ENCODE peak calls at places on chromosome 15, in nine cellular contexts. One of them, this sample, is unnamed. For H3K9me3 and H3K4me1, the result is how much of the 10 kb centered on the place peaks cover.

GRCh38 chr15:48086582-48086981 is 34.2 kb upstream of the SLC24A5 start:
- DNase-seq in effector memory CD4-positive, alpha-beta T cell: no peak
- DNase-seq in left ventricle myocardium inferior: no peak
- DNase-seq in endodermal cell: no peak
- DNase-seq in cardiac muscle cell: peak
- DNase-seq in GM23248: peak
- DNase-seq in Peyer's patch: no peak
- DNase-seq in endothelial cell of umbilical vein: no peak
- DNase-seq in fibroblast of lung: peak
- DNase-seq in this sample: peak

GRCh38 chr15:35271371-35272043 is 186.4 kb upstream of the NANOGP8 start:
- DNase-seq in effector memory CD4-positive, alpha-beta T cell: no peak
- DNase-seq in left ventricle myocardium inferior: no peak
- DNase-seq in endodermal cell: no peak
- DNase-seq in cardiac muscle cell: no peak
- DNase-seq in GM23248: peak
- DNase-seq in Peyer's patch: no peak
- DNase-seq in endothelial cell of umbilical vein: no peak
- DNase-seq in fibroblast of lung: peak
- DNase-seq in this sample: peak

GRCh38 chr15:38868326-38869114 is 303.9 kb upstream of the RASGRP1 start:
- DNase-seq in effector memory CD4-positive, alpha-beta T cell: no peak
- DNase-seq in left ventricle myocardium inferior: no peak
- DNase-seq in endodermal cell: no peak
- DNase-seq in cardiac muscle cell: peak
- DNase-seq in GM23248: peak
- DNase-seq in Peyer's patch: peak
- DNase-seq in endothelial cell of umbilical vein: peak
- DNase-seq in fibroblast of lung: peak
- DNase-seq in this sample: peak

GRCh38 chr15:83656943-83657528 is 3.1 kb downstream of the ADAMTSL3 start:
- DNase-seq in effector memory CD4-positive, alpha-beta T cell: no peak
- DNase-seq in left ventricle myocardium inferior: no peak
- DNase-seq in endodermal cell: no peak
- DNase-seq in cardiac muscle cell: no peak
- DNase-seq in GM23248: no peak
- DNase-seq in Peyer's patch: no peak
- DNase-seq in endothelial cell of umbilical vein: no peak
- DNase-seq in fibroblast of lung: no peak
- DNase-seq in this sample: no peak

GRCh38 chr15:65980824-65981456 is 111.6 kb downstream of the RAB11A start:
- DNase-seq in effector memory CD4-positive, alpha-beta T cell: no peak
- DNase-seq in left ventricle myocardium inferior: peak
- DNase-seq in endodermal cell: peak
- DNase-seq in cardiac muscle cell: peak
- DNase-seq in GM23248: peak
- DNase-seq in Peyer's patch: peak
- DNase-seq in endothelial cell of umbilical vein: peak
- DNase-seq in fibroblast of lung: peak
- DNase-seq in this sample: peak

GRCh38 chr15:83320404-83320803 is 35.9 kb upstream of the BNC1 start:
- DNase-seq in effector memory CD4-positive, alpha-beta T cell: no peak
- DNase-seq in left ventricle myocardium inferior: no peak
- DNase-seq in endodermal cell: no peak
- DNase-seq in cardiac muscle cell: peak
- DNase-seq in GM23248: peak
- DNase-seq in Peyer's patch: no peak
- DNase-seq in endothelial cell of umbilical vein: no peak
- DNase-seq in fibroblast of lung: peak
- DNase-seq in this sample: no peak

GRCh38 chr15:70512772-70513362 is 250.5 kb downstream of the UACA start:
- DNase-seq in effector memory CD4-positive, alpha-beta T cell: peak
- DNase-seq in left ventricle myocardium inferior: peak
- DNase-seq in endodermal cell: peak
- DNase-seq in cardiac muscle cell: peak
- DNase-seq in GM23248: peak
- DNase-seq in Peyer's patch: peak
- DNase-seq in endothelial cell of umbilical vein: peak
- DNase-seq in fibroblast of lung: peak
- DNase-seq in this sample: peak

GRCh38 chr15:80804970-80805495 is 25.9 kb downstream of the CEMIP start:
- DNase-seq in effector memory CD4-positive, alpha-beta T cell: no peak
- DNase-seq in left ventricle myocardium inferior: no peak
- DNase-seq in endodermal cell: no peak
- DNase-seq in cardiac muscle cell: no peak
- DNase-seq in GM23248: no peak
- DNase-seq in Peyer's patch: no peak
- DNase-seq in endothelial cell of umbilical vein: no peak
- DNase-seq in fibroblast of lung: no peak
- DNase-seq in this sample: no peak

GRCh38 chr15:65038428-65038827 is 6.8 kb upstream of the SLC51B start:
- DNase-seq in effector memory CD4-positive, alpha-beta T cell: no peak
- DNase-seq in left ventricle myocardium inferior: no peak
- DNase-seq in endodermal cell: no peak
- DNase-seq in cardiac muscle cell: no peak
- DNase-seq in GM23248: no peak
- DNase-seq in Peyer's patch: no peak
- DNase-seq in endothelial cell of umbilical vein: no peak
- DNase-seq in fibroblast of lung: no peak
- DNase-seq in this sample: no peak

GRCh38 chr15:101642361-101642760 is 9.8 kb downstream of the TM2D3 start:
- DNase-seq in effector memory CD4-positive, alpha-beta T cell: no peak
- DNase-seq in left ventricle myocardium inferior: no peak
- DNase-seq in endodermal cell: no peak
- DNase-seq in cardiac muscle cell: peak
- DNase-seq in GM23248: peak
- DNase-seq in Peyer's patch: no peak
- DNase-seq in endothelial cell of umbilical vein: peak
- DNase-seq in fibroblast of lung: no peak
- DNase-seq in this sample: no peak

GRCh38 chr15:93467327-93467726 is 378.3 kb upstream of the RGMA start:
- DNase-seq in effector memory CD4-positive, alpha-beta T cell: no peak
- DNase-seq in left ventricle myocardium inferior: peak
- DNase-seq in endodermal cell: no peak
- DNase-seq in cardiac muscle cell: no peak
- DNase-seq in GM23248: peak
- DNase-seq in Peyer's patch: peak
- DNase-seq in endothelial cell of umbilical vein: no peak
- DNase-seq in fibroblast of lung: peak
- DNase-seq in this sample: no peak

GRCh38 chr15:52427804-52428203 is 100.9 kb downstream of the MYO5A start:
- DNase-seq in effector memory CD4-positive, alpha-beta T cell: no peak
- DNase-seq in left ventricle myocardium inferior: peak
- DNase-seq in endodermal cell: no peak
- DNase-seq in cardiac muscle cell: peak
- DNase-seq in GM23248: peak
- DNase-seq in Peyer's patch: no peak
- DNase-seq in endothelial cell of umbilical vein: no peak
- DNase-seq in fibroblast of lung: peak
- DNase-seq in this sample: peak

GRCh38 chr15:92029767-92030166 is 176.3 kb downstream of the SLCO3A1 start:
- DNase-seq in effector memory CD4-positive, alpha-beta T cell: no peak
- DNase-seq in left ventricle myocardium inferior: no peak
- DNase-seq in endodermal cell: peak
- DNase-seq in cardiac muscle cell: no peak
- DNase-seq in GM23248: no peak
- DNase-seq in Peyer's patch: peak
- DNase-seq in endothelial cell of umbilical vein: no peak
- DNase-seq in fibroblast of lung: no peak
- DNase-seq in this sample: no peak

GRCh38 chr15:94453227-94453626 is 221.9 kb downstream of the MCTP2 start:
- DNase-seq in effector memory CD4-positive, alpha-beta T cell: no peak
- DNase-seq in left ventricle myocardium inferior: no peak
- DNase-seq in endodermal cell: no peak
- DNase-seq in cardiac muscle cell: no peak
- DNase-seq in GM23248: no peak
- DNase-seq in Peyer's patch: no peak
- DNase-seq in endothelial cell of umbilical vein: no peak
- DNase-seq in fibroblast of lung: no peak
- DNase-seq in this sample: no peak

GRCh38 chr15:25737218-25737643 is 125.9 kb downstream of the ATP10A start:
- DNase-seq in effector memory CD4-positive, alpha-beta T cell: no peak
- DNase-seq in left ventricle myocardium inferior: peak
- DNase-seq in endodermal cell: no peak
- DNase-seq in cardiac muscle cell: no peak
- DNase-seq in GM23248: peak
- DNase-seq in Peyer's patch: no peak
- DNase-seq in endothelial cell of umbilical vein: no peak
- DNase-seq in fibroblast of lung: peak
- DNase-seq in this sample: peak

GRCh38 chr15:89419370-89419984 is 76.9 kb downstream of the RHCG start:
- DNase-seq in effector memory CD4-positive, alpha-beta T cell: no peak
- DNase-seq in left ventricle myocardium inferior: peak
- DNase-seq in endodermal cell: peak
- DNase-seq in cardiac muscle cell: peak
- DNase-seq in GM23248: peak
- DNase-seq in Peyer's patch: no peak
- DNase-seq in endothelial cell of umbilical vein: peak
- DNase-seq in fibroblast of lung: peak
- DNase-seq in this sample: peak

DNA sequence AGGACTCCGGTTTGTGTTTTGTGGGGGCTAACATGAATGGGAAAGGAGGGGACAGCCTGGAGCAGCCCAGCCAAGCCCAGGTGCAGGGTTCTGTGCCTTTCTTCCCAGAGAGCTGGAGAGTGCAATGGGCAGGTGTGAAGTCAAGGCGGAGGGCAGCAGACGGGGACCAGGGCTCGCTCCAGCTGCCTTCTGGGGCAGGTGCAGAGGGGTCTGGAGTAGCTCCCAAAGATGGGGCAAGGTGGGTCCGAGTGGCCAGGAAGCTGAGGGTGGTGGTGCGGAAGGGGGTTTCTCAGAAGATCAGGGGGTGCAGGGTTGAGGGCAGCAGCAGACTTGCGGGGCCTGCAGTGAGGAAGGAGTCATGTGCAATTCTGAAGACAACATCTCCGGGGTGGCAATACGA is 158.9 kb downstream of the NSMCE3 start:
- DNase-seq in effector memory CD4-positive, alpha-beta T cell: no peak
- DNase-seq in left ventricle myocardium inferior: no peak
- DNase-seq in endodermal cell: no peak
- DNase-seq in cardiac muscle cell: no peak
- DNase-seq in GM23248: no peak
- DNase-seq in Peyer's patch: no peak
- DNase-seq in endothelial cell of umbilical vein: no peak
- DNase-seq in fibroblast of lung: no peak
- DNase-seq in this sample: no peak
- H3K9me3 ChIP-seq in effector memory CD4-positive, alpha-beta T cell: under half
- H3K9me3 ChIP-seq in left ventricle myocardium inferior: under half
- H3K9me3 ChIP-seq in endodermal cell: under half
- H3K9me3 ChIP-seq in cardiac muscle cell: under half
- H3K9me3 ChIP-seq in GM23248: under half
- H3K9me3 ChIP-seq in Peyer's patch: under half
- H3K9me3 ChIP-seq in endothelial cell of umbilical vein: under half
- H3K9me3 ChIP-seq in fibroblast of lung: under half
- H3K9me3 ChIP-seq in this sample: under half

DNA sequence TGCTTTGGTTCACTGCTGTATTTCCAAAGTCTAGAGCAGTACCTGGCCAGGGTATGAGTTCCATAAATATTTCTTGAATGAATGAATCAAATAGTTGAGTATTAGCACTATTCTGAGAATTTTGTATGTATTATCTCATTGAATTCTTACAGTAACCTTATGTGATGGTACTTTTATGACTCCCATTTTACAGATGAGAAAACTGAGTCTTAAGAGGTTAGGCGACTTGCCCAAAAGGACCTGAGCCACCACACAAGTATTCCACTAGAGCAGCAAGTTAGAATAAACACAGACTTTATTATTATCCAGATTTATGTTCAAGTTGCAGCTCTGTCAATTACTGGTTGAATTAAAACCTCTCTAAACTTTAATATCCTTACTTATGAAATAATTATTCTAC is 29.4 kb downstream of the CRTC3 start:
- DNase-seq in effector memory CD4-positive, alpha-beta T cell: no peak
- DNase-seq in left ventricle myocardium inferior: no peak
- DNase-seq in endodermal cell: no peak
- DNase-seq in cardiac muscle cell: no peak
- DNase-seq in GM23248: no peak
- DNase-seq in Peyer's patch: no peak
- DNase-seq in endothelial cell of umbilical vein: no peak
- DNase-seq in fibroblast of lung: no peak
- DNase-seq in this sample: no peak
- H3K4me1 ChIP-seq in effector memory CD4-positive, alpha-beta T cell: under half
- H3K4me1 ChIP-seq in left ventricle myocardium inferior: half or more
- H3K4me1 ChIP-seq in endodermal cell: under half
- H3K4me1 ChIP-seq in cardiac muscle cell: under half
- H3K4me1 ChIP-seq in GM23248: half or more
- H3K4me1 ChIP-seq in Peyer's patch: half or more
- H3K4me1 ChIP-seq in endothelial cell of umbilical vein: under half
- H3K4me1 ChIP-seq in fibroblast of lung: under half
- H3K4me1 ChIP-seq in this sample: half or more

DNA sequence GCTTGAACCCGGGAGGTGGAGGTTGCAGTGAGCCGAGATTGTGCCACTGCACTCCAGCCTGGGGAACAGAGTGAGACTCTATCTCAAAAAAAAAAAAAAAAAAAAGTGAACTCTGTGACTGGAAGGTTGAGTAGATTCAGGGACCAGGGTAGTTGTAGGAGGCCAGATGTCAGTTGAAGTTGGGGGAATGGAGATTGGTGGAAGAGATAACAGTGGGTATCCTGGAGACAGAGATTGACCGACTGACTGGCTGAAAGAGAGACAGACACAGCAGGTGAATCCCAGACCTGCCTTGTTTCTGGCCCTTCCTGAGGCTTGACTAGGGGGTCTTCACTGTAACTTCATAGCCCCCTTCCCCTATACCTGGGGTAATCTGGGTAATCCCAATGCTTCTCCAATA is 22.1 kb upstream of the RNU6-1 start:
- DNase-seq in effector memory CD4-positive, alpha-beta T cell: no peak
- DNase-seq in left ventricle myocardium inferior: no peak
- DNase-seq in endodermal cell: no peak
- DNase-seq in cardiac muscle cell: no peak
- DNase-seq in GM23248: no peak
- DNase-seq in Peyer's patch: no peak
- DNase-seq in endothelial cell of umbilical vein: no peak
- DNase-seq in fibroblast of lung: no peak
- DNase-seq in this sample: no peak
- H3K4me3 ChIP-seq in effector memory CD4-positive, alpha-beta T cell: no peak
- H3K4me3 ChIP-seq in left ventricle myocardium inferior: no peak
- H3K4me3 ChIP-seq in endodermal cell: no peak
- H3K4me3 ChIP-seq in cardiac muscle cell: no peak
- H3K4me3 ChIP-seq in GM23248: no peak
- H3K4me3 ChIP-seq in Peyer's patch: no peak
- H3K4me3 ChIP-seq in endothelial cell of umbilical vein: no peak
- H3K4me3 ChIP-seq in fibroblast of lung: no peak
- H3K4me3 ChIP-seq in this sample: no peak

GRCh38 chr15:56428821-56429458 is 36.0 kb downstream of the MNS1 start:
- DNase-seq in effector memory CD4-positive, alpha-beta T cell: no peak
- DNase-seq in left ventricle myocardium inferior: no peak
- DNase-seq in endodermal cell: no peak
- DNase-seq in cardiac muscle cell: peak
- DNase-seq in GM23248: peak
- DNase-seq in Peyer's patch: no peak
- DNase-seq in endothelial cell of umbilical vein: peak
- DNase-seq in fibroblast of lung: peak
- DNase-seq in this sample: peak

DNA sequence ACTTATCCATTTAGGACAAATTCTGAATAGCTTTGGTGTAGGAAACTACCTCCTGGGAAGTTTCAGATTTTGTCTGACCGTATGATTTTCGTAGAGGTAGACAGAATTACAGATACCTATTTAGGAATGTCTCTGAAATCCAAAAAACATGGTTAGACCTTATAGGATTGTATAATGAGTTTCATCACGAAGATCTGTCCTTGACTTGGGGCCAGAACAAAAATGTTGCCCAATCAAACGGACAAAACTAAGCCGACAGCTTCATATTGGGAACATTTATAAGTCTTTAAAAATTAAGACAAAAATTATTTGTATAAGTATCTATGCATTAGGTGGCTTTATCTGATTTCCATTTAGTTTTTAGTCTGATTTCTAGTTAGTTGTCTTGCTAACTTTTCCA is 32.6 kb downstream of the MNS1 start:
- DNase-seq in effector memory CD4-positive, alpha-beta T cell: no peak
- DNase-seq in left ventricle myocardium inferior: no peak
- DNase-seq in endodermal cell: no peak
- DNase-seq in cardiac muscle cell: no peak
- DNase-seq in GM23248: no peak
- DNase-seq in Peyer's patch: no peak
- DNase-seq in endothelial cell of umbilical vein: no peak
- DNase-seq in fibroblast of lung: no peak
- DNase-seq in this sample: no peak
- H3K9me3 ChIP-seq in effector memory CD4-positive, alpha-beta T cell: under half
- H3K9me3 ChIP-seq in left ventricle myocardium inferior: under half
- H3K9me3 ChIP-seq in endodermal cell: under half
- H3K9me3 ChIP-seq in cardiac muscle cell: under half
- H3K9me3 ChIP-seq in GM23248: under half
- H3K9me3 ChIP-seq in Peyer's patch: under half
- H3K9me3 ChIP-seq in endothelial cell of umbilical vein: under half
- H3K9me3 ChIP-seq in fibroblast of lung: under half
- H3K9me3 ChIP-seq in this sample: under half